ENCODE peak calls at places on chromosomes 3 and 15, in four cellular contexts. X is effector CD4-positive, alpha-beta T cell; Y is memory B cell; P is fibroblast of villous mesenchyme. M is an unnamed sample.
A peak's percentile ranks its signal among the peaks of the same experiment; 100 is the strongest.

GRCh38 chr3:160841455-160841854 is 85.4 kb downstream of the PPM1L start:
- DNase-seq in X (no peak), Y (no peak), P (no peak), M (no peak)

GRCh38 chr3:49422379-49423248 is at the start of gene AMT:
- DNase-seq in X (no peak), Y (no peak), P (peak; percentile 60), M (no peak)

GRCh38 chr3:56415672-56416071 is 52.6 kb downstream of the ERC2 start:
- DNase-seq in X (no peak), Y (no peak), P (no peak), M (no peak)

GRCh38 chr3:13411186-13411860 is 8.8 kb downstream of the NUP210 start:
- DNase-seq in X (no peak), Y (no peak), P (no peak), M (no peak)

GRCh38 chr3:125141596-125142417 is 70.7 kb downstream of the SLC12A8 start:
- DNase-seq in X (peak; percentile 38), Y (peak; percentile 33), P (peak; percentile 51), M (peak; percentile 49)

GRCh38 chr3:42799376-42799775 is 4.9 kb downstream of the HIGD1A start:
- DNase-seq in X (no peak), Y (no peak), P (no peak), M (no peak)

GRCh38 chr3:112499328-112499727 is at the start of gene BTLA:
- DNase-seq in X (peak; percentile 5), Y (no peak), P (no peak), M (no peak)

GRCh38 chr3:147616998-147617619 is 207.9 kb downstream of the ZIC1 start:
- DNase-seq in X (no peak), Y (no peak), P (peak; percentile 1), M (no peak)

GRCh38 chr15:100537326-100537725 is 8.6 kb upstream of the CERS3 start:
- DNase-seq in X (no peak), Y (peak; percentile 23), P (no peak), M (no peak)

GRCh38 chr3:196694202-196694638 is 17.8 kb downstream of the CEP19 start:
- DNase-seq in X (no peak), Y (no peak), P (no peak), M (no peak)

GRCh38 chr3:149120051-149120972 is 9.1 kb upstream of the HPS3 start:
- DNase-seq in X (peak; percentile 12), Y (peak; percentile 27), P (peak; percentile 80), M (peak; percentile 4)

GRCh38 chr3:186260726-186261125 is 101.3 kb downstream of the DGKG start:
- DNase-seq in X (no peak), Y (no peak), P (no peak), M (no peak)

GRCh38 chr3:188672840-188673239 is 498.9 kb upstream of the TPRG1 start:
- DNase-seq in X (no peak), Y (no peak), P (no peak), M (no peak)

GRCh38 chr3:187969581-187969950 is 184.4 kb upstream of the LPP start:
- DNase-seq in X (no peak), Y (no peak), P (no peak), M (no peak)

GRCh38 chr3:113174806-113175490 is 36.4 kb upstream of the BOC start:
- DNase-seq in X (no peak), Y (no peak), P (peak; percentile 80), M (no peak)

GRCh38 chr3:57696861-57697321 is 4.0 kb upstream of the DENND6A start:
- DNase-seq in X (no peak), Y (no peak), P (no peak), M (no peak)

GRCh38 chr3:114941626-114942309 is 205.3 kb downstream of the ZBTB20 start:
- DNase-seq in X (no peak), Y (no peak), P (no peak), M (no peak)

GRCh38 chr15:48266029-48266428 is 59.9 kb downstream of the SLC12A1 start:
- DNase-seq in X (no peak), Y (no peak), P (no peak), M (no peak)

GRCh38 chr15:68555348-68556037 is 23.3 kb upstream of the CORO2B start:
- DNase-seq in X (no peak), Y (no peak), P (no peak), M (no peak)

GRCh38 chr15:89577776-89578115 is 2.5 kb downstream of the TICRR start:
- DNase-seq in X (no peak), Y (no peak), P (no peak), M (no peak)

GRCh38 chr3:9690451-9691450 is 12.9 kb upstream of the CPNE9 start:
- DNase-seq in X (no peak), Y (peak; percentile 41), P (peak; percentile 34), M (no peak)

GRCh38 chr3:169348981-169349942 is 314.2 kb downstream of the MECOM start:
- DNase-seq in X (no peak), Y (no peak), P (no peak), M (no peak)

GRCh38 chr3:52682016-52682415 is 3.7 kb downstream of the PBRM1 start:
- DNase-seq in X (no peak), Y (no peak), P (peak; percentile 72), M (no peak)

GRCh38 chr15:34365073-34365825 is 1.7 kb downstream of the LPCAT4 start:
- DNase-seq in X (no peak), Y (no peak), P (no peak), M (no peak)

GRCh38 chr3:188780188-188781147 is 391.3 kb upstream of the TPRG1 start:
- DNase-seq in X (no peak), Y (no peak), P (peak; percentile 81), M (no peak)

GRCh38 chr3:153901152-153901551 is 220.0 kb upstream of the ARHGEF26 start:
- DNase-seq in X (no peak), Y (no peak), P (no peak), M (no peak)

GRCh38 chr15:62572797-62573196 is 407.7 kb upstream of the C2CD4B start:
- DNase-seq in X (no peak), Y (no peak), P (no peak), M (no peak)

GRCh38 chr3:15495461-15496340 is 25.8 kb downstream of the COLQ start:
- DNase-seq in X (no peak), Y (no peak), P (no peak), M (no peak)

GRCh38 chr3:158731938-158732855 is at the start of gene RARRES1:
- DNase-seq in X (no peak), Y (peak; percentile 18), P (peak; percentile 61), M (no peak)

GRCh38 chr3:76547674-76548073 is 492.2 kb upstream of the ROBO2 start:
- DNase-seq in X (no peak), Y (no peak), P (no peak), M (no peak)

GRCh38 chr15:67900621-67901147 is 60.8 kb upstream of the RNU6-1 start:
- DNase-seq in X (no peak), Y (no peak), P (no peak), M (no peak)

M was measured in NCI-H1930.